ENCODE peak calls at places on chromosome 9, in six cellular contexts. W is transverse colon, P is HepG2, L is right atrium auricular region, D is dorsolateral prefrontal cortex, N is heart left ventricle. V is an unnamed sample. For H3K27me3, the result is how much of the 10 kb centered on the place peaks cover.

GRCh38 chr9:83934569-83935275 is 13.5 kb upstream of the KIF27 start:
- DNase-seq in W (no peak), P (no peak), L (no peak), D (no peak), N (no peak), V (no peak)

GRCh38 chr9:125829743-125830142 is 82.6 kb downstream of the PBX3 start:
- DNase-seq in W (no peak), P (no peak), L (no peak), D (no peak), N (peak), V (peak)

GRCh38 chr9:36930941-36931340 is 103.1 kb downstream of the PAX5 start:
- DNase-seq in W (no peak), P (no peak), L (no peak), D (no peak), N (no peak), V (no peak)

GRCh38 chr9:77440057-77440456 is 208.1 kb downstream of the GNA14 start:
- DNase-seq in W (no peak), P (no peak), L (no peak), D (no peak), N (no peak), V (no peak)

GRCh38 chr9:125430161-125430485 is 168.5 kb downstream of the GAPVD1 start:
- DNase-seq in W (no peak), P (no peak), L (no peak), D (no peak), N (no peak), V (no peak)

GRCh38 chr9:94602666-94603065 is 9.0 kb upstream of the FBP2 start:
- DNase-seq in W (no peak), P (no peak), L (no peak), D (no peak), N (no peak), V (no peak)

GRCh38 chr9:128149001-128149701 is at the start of gene LCN2:
- DNase-seq in W (peak), P (no peak), L (no peak), D (no peak), N (no peak), V (no peak)

GRCh38 chr9:131105952-131106351 is 9.6 kb downstream of the AIF1L start:
- DNase-seq in W (no peak), P (no peak), L (no peak), D (no peak), N (no peak), V (no peak)

GRCh38 chr9:111527347-111527746 is 2.4 kb downstream of the ZNF483 start:
- DNase-seq in W (no peak), P (no peak), L (no peak), D (no peak), N (no peak), V (no peak)

GRCh38 chr9:78188594-78188993 is 47.3 kb upstream of the CEP78 start:
- DNase-seq in W (no peak), P (no peak), L (no peak), D (no peak), N (no peak), V (no peak)

GRCh38 chr9:133351908-133352634 is 4.1 kb downstream of the RPL7A start:
- DNase-seq in W (no peak), P (peak), L (no peak), D (no peak), N (no peak), V (no peak)

GRCh38 chr9:134229466-134230091 is 65.2 kb upstream of the RNU6ATAC start:
- DNase-seq in W (no peak), P (no peak), L (no peak), D (no peak), N (no peak), V (no peak)

GRCh38 chr9:21561502-21561901 is 79.4 kb upstream of the IFNE start:
- DNase-seq in W (no peak), P (no peak), L (no peak), D (no peak), N (no peak), V (no peak)

GRCh38 chr9:21565137-21565536 is 83.0 kb upstream of the IFNE start:
- DNase-seq in W (no peak), P (no peak), L (no peak), D (no peak), N (no peak), V (no peak)

GRCh38 chr9:21560281-21560745 is 78.2 kb upstream of the IFNE start:
- DNase-seq in W (no peak), P (no peak), L (no peak), D (no peak), N (no peak), V (no peak)

GRCh38 chr9:21567926-21568325 is 85.8 kb upstream of the IFNE start:
- DNase-seq in W (no peak), P (no peak), L (no peak), D (no peak), N (no peak), V (no peak)

DNA sequence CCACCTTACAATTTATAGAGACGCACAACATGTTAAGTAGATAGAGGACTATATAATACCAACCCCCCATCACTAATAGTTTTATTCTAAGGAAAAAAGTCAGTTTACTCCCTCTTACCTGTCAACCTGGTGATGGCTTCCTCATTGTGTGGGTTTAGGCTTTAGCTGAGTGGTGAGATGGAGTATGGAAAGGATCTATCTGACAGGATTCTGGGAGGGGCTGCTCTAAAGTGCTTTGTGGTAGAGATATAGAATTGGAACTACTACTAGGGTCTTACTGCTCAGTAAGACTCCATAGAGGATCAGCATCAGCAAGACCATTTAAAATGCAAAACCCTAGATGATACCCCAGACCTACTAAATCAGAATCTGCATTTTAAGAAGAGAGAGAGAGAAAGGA is 82.1 kb upstream of the IFNE start:
- DNase-seq in W (no peak), P (no peak), L (no peak), D (no peak), N (no peak), V (no peak)
- H3K27me3 ChIP-seq in W (half or more), P (under half), L (under half), D (under half), N (half or more), V (under half)

GRCh38 chr9:135998013-135998380 is 36.8 kb upstream of the UBAC1 start:
- DNase-seq in W (no peak), P (no peak), L (no peak), D (no peak), N (no peak), V (no peak)
- TF ChIP-seq CTCF in W (no peak), P (no peak), L (no peak), D (no peak), N (no peak), V (no peak)

GRCh38 chr9:4241552-4241951 is 58.3 kb downstream of the GLIS3 start:
- DNase-seq in W (no peak), P (no peak), L (no peak), D (no peak), N (no peak), V (no peak)

GRCh38 chr9:4242239-4242638 is 57.6 kb downstream of the GLIS3 start:
- DNase-seq in W (no peak), P (no peak), L (no peak), D (no peak), N (no peak), V (no peak)

GRCh38 chr9:4235951-4236804 is 63.7 kb downstream of the GLIS3 start:
- DNase-seq in W (no peak), P (peak), L (no peak), D (no peak), N (no peak), V (no peak)

GRCh38 chr9:4238522-4238921 is 61.3 kb downstream of the GLIS3 start:
- DNase-seq in W (no peak), P (no peak), L (no peak), D (no peak), N (no peak), V (no peak)

DNA sequence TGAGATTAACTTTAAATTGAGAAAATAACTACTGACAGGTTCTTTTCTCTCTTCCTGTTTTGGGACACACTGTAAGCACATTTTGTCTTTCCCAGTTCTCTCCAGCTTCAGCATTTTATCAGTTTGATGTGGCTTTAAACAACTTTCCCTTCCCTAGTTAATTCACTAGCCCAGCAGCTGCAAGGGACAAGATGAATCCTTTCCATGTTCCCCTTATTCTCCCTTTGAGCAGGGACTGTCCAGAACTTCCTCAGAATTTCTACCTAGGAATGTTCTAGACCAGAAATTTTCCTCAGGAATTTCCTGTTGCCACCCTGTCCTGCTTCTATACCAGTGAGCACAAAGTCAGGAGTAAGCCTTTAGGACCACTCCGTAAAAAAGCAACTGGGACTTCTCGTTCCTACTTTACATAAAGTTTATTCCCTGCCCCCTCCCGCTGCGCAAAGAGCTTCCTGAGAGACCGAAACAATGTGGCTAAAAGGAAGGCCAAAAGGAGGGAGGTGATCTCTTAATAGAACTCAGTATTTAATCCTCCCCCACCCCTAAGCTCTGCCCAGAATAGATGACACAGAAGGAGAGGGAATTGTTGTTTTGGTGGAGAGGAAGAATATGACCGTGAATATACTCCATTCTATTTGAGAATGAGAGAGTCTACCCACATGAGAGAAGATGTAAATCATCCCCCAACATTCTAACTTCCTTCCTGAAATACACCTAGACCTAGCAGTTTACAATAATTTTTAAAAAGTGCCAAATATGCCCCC is 61.9 kb downstream of the GLIS3 start:
- DNase-seq in W (no peak), P (no peak), L (no peak), D (no peak), N (peak), V (no peak)
- H3K27ac ChIP-seq in W (no peak), P (no peak), L (peak), D (no peak), N (peak), V (no peak)

GRCh38 chr9:123063172-123063508 is 29.7 kb downstream of the GPR21 start:
- DNase-seq in W (no peak), P (no peak), L (no peak), D (no peak), N (no peak), V (no peak)

GRCh38 chr9:123064662-123065061 is 31.2 kb downstream of the GPR21 start:
- DNase-seq in W (no peak), P (no peak), L (no peak), D (no peak), N (no peak), V (no peak)

GRCh38 chr9:123063896-123064295 is 30.4 kb downstream of the GPR21 start:
- DNase-seq in W (no peak), P (no peak), L (no peak), D (no peak), N (no peak), V (no peak)

GRCh38 chr9:123061216-123061615 is 27.7 kb downstream of the GPR21 start:
- DNase-seq in W (no peak), P (no peak), L (no peak), D (no peak), N (no peak), V (no peak)

GRCh38 chr9:123062306-123063171 is 29.1 kb downstream of the GPR21 start:
- DNase-seq in W (no peak), P (no peak), L (no peak), D (no peak), N (no peak), V (no peak)
- H3K27me3 ChIP-seq in W (under half), P (under half), L (under half), D (under half), N (under half), V (under half)

GRCh38 chr9:88076286-88077070 is 61.8 kb downstream of the SPATA31C2 start:
- DNase-seq in W (peak), P (peak), L (peak), D (peak), N (peak), V (peak)
- TF ChIP-seq CTCF in W (peak), P (peak), L (no peak), D (no peak), N (no peak), V (no peak)

GRCh38 chr9:70256123-70256551 is 2.6 kb upstream of the SMC5 start:
- DNase-seq in W (no peak), P (no peak), L (no peak), D (no peak), N (no peak), V (no peak)

GRCh38 chr9:70259512-70259802 is 679 bp downstream of the SMC5 start:
- DNase-seq in W (no peak), P (no peak), L (no peak), D (no peak), N (no peak), V (no peak)

GRCh38 chr9:70258692-70259511 is at the start of gene SMC5:
- DNase-seq in W (peak), P (peak), L (peak), D (peak), N (peak), V (peak)

GRCh38 chr9:70257991-70258691 is 637 bp upstream of the SMC5 start:
- DNase-seq in W (peak), P (peak), L (peak), D (no peak), N (peak), V (peak)

DNA sequence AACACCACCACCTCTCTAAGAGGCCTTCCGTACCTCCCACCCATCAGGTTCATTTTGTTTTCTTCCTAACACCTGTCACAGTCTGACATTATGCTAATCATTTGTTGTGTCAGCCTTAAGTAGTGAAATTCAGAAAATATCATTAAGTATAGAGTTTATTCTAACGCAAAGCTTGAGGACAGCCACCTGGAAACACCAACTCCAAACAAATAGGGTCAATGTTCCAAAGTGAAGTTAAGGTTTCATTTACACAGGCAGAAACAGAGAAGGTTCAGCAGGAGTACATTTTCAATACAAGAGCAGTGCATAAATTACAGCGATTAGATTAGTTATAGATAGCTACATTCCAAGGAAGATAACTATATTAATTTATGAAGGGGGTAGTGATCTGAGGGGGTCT is 1.3 kb upstream of the SMC5 start:
- DNase-seq in W (no peak), P (no peak), L (no peak), D (no peak), N (no peak), V (no peak)
- H3K27ac ChIP-seq in W (peak), P (peak), L (peak), D (no peak), N (peak), V (peak)

DNA sequence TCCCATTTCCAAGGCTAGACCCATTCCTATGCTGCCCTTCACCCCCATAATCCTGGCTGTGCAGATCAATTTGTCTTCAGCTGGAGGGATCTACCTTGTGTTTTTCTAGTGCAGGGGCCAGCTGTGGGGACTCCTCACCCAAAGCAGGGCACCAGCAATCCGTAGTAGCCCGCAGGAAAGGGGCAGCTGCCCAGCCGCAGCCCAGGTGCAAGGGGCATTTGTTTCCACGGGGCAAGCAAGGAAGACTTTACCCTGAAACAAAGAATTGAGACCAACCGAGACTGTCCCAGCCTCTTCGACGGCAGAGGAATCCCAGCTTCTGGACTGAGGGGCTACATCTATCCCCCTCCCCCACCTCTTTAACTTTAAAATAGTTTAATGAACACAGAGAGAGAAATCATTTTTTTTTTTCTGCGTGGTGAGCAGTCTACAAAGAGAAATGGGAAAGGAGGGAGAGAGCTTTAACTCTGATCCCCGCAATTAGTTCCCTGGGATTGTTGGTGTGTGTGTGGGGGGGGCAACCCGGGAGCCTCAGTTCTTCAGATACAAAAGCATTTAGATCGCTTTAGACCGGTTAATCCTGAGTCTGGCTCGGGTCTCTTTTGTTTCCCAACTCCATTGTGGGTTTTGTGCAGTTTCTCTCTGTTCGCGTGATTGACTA is 10.7 kb upstream of the LHX2 start:
- DNase-seq in W (no peak), P (no peak), L (no peak), D (no peak), N (no peak), V (no peak)
- H3K27me3 ChIP-seq in W (half or more), P (half or more), L (half or more), D (half or more), N (half or more), V (half or more)

GRCh38 chr9:95834281-95834907 is 41.1 kb upstream of the ERCC6L2 start:
- DNase-seq in W (no peak), P (no peak), L (no peak), D (no peak), N (no peak), V (no peak)
- TF ChIP-seq CTCF in W (no peak), P (no peak), L (no peak), D (no peak), N (no peak), V (no peak)